ENCODE peak calls at places on chromosome 4, in six cellular contexts. One of them, this sample, is unnamed.

GRCh38 chr4:82562553-82562854 is 716 bp upstream of the TMEM150C start:
- DNase-seq in ovary: no peak
- DNase-seq in upper lobe of left lung: no peak
- DNase-seq in naive thymus-derived CD4-positive, alpha-beta T cell: no peak
- DNase-seq in BE2C: no peak
- DNase-seq in gastrocnemius medialis: no peak
- DNase-seq in this sample: no peak

GRCh38 chr4:5158825-5159224 is 107.5 kb downstream of the STK32B start:
- DNase-seq in upper lobe of left lung: no peak
- DNase-seq in BE2C: no peak
- DNase-seq in naive thymus-derived CD4-positive, alpha-beta T cell: no peak
- DNase-seq in ovary: no peak
- DNase-seq in gastrocnemius medialis: no peak
- DNase-seq in this sample: no peak

GRCh38 chr4:79576480-79576803 is 168.4 kb upstream of the GK2 start:
- DNase-seq in gastrocnemius medialis: no peak
- DNase-seq in upper lobe of left lung: no peak
- DNase-seq in ovary: no peak
- DNase-seq in BE2C: peak; percentile 56
- DNase-seq in naive thymus-derived CD4-positive, alpha-beta T cell: no peak
- DNase-seq in this sample: peak; percentile 67

GRCh38 chr4:15006416-15007024 is 4.2 kb downstream of the CPEB2 start:
- DNase-seq in ovary: no peak
- DNase-seq in BE2C: no peak
- DNase-seq in upper lobe of left lung: no peak
- DNase-seq in naive thymus-derived CD4-positive, alpha-beta T cell: peak; percentile 42
- DNase-seq in gastrocnemius medialis: no peak
- DNase-seq in this sample: peak; percentile 12

GRCh38 chr4:128810331-128810870 is 901 bp downstream of the JADE1 start:
- DNase-seq in ovary: peak; percentile 21
- DNase-seq in upper lobe of left lung: peak; percentile 47
- DNase-seq in BE2C: peak; percentile 42
- DNase-seq in naive thymus-derived CD4-positive, alpha-beta T cell: no peak
- DNase-seq in gastrocnemius medialis: peak; percentile 59
- DNase-seq in this sample: peak; percentile 32

GRCh38 chr4:147831452-147832192 is 99.7 kb downstream of the ARHGAP10 start:
- DNase-seq in naive thymus-derived CD4-positive, alpha-beta T cell: no peak
- DNase-seq in gastrocnemius medialis: peak; percentile 75
- DNase-seq in ovary: no peak
- DNase-seq in BE2C: peak; percentile 14
- DNase-seq in upper lobe of left lung: peak; percentile 58
- DNase-seq in this sample: no peak

GRCh38 chr4:151798678-151799416 is 38.0 kb upstream of the GATB start:
- DNase-seq in upper lobe of left lung: no peak
- DNase-seq in BE2C: no peak
- DNase-seq in ovary: no peak
- DNase-seq in gastrocnemius medialis: no peak
- DNase-seq in naive thymus-derived CD4-positive, alpha-beta T cell: no peak
- DNase-seq in this sample: no peak

GRCh38 chr4:79164961-79165610 is 160.8 kb downstream of the NAA11 start:
- DNase-seq in ovary: no peak
- DNase-seq in upper lobe of left lung: no peak
- DNase-seq in gastrocnemius medialis: no peak
- DNase-seq in BE2C: no peak
- DNase-seq in naive thymus-derived CD4-positive, alpha-beta T cell: no peak
- DNase-seq in this sample: no peak

GRCh38 chr4:94240384-94240783 is 32.7 kb downstream of the SMARCAD1 start:
- DNase-seq in upper lobe of left lung: no peak
- DNase-seq in BE2C: no peak
- DNase-seq in gastrocnemius medialis: no peak
- DNase-seq in ovary: no peak
- DNase-seq in naive thymus-derived CD4-positive, alpha-beta T cell: no peak
- DNase-seq in this sample: no peak

GRCh38 chr4:29565256-29565655 is 1154.9 kb upstream of the PCDH7 start:
- DNase-seq in BE2C: no peak
- DNase-seq in ovary: no peak
- DNase-seq in naive thymus-derived CD4-positive, alpha-beta T cell: no peak
- DNase-seq in upper lobe of left lung: no peak
- DNase-seq in gastrocnemius medialis: no peak
- DNase-seq in this sample: no peak

GRCh38 chr4:147981305-147981704 is 249.4 kb downstream of the ARHGAP10 start:
- DNase-seq in upper lobe of left lung: no peak
- DNase-seq in BE2C: no peak
- DNase-seq in ovary: no peak
- DNase-seq in gastrocnemius medialis: no peak
- DNase-seq in naive thymus-derived CD4-positive, alpha-beta T cell: no peak
- DNase-seq in this sample: no peak

GRCh38 chr4:111847256-111848108 is 297.8 kb upstream of the FAM241A start:
- DNase-seq in naive thymus-derived CD4-positive, alpha-beta T cell: no peak
- DNase-seq in BE2C: no peak
- DNase-seq in gastrocnemius medialis: no peak
- DNase-seq in ovary: no peak
- DNase-seq in upper lobe of left lung: no peak
- DNase-seq in this sample: peak; percentile 90

GRCh38 chr4:70637239-70637920 is 8.8 kb downstream of the ENAM start:
- DNase-seq in upper lobe of left lung: no peak
- DNase-seq in BE2C: no peak
- DNase-seq in gastrocnemius medialis: no peak
- DNase-seq in naive thymus-derived CD4-positive, alpha-beta T cell: no peak
- DNase-seq in ovary: no peak
- DNase-seq in this sample: no peak

GRCh38 chr4:6279582-6280289 is 10.1 kb downstream of the WFS1 start:
- DNase-seq in naive thymus-derived CD4-positive, alpha-beta T cell: no peak
- DNase-seq in ovary: no peak
- DNase-seq in gastrocnemius medialis: no peak
- DNase-seq in BE2C: no peak
- DNase-seq in upper lobe of left lung: no peak
- DNase-seq in this sample: no peak

GRCh38 chr4:147479817-147480216 is 1.1 kb upstream of the EDNRA start:
- DNase-seq in BE2C: peak; percentile 58
- DNase-seq in naive thymus-derived CD4-positive, alpha-beta T cell: no peak
- DNase-seq in upper lobe of left lung: peak; percentile 48
- DNase-seq in gastrocnemius medialis: no peak
- DNase-seq in ovary: peak; percentile 20
- DNase-seq in this sample: peak; percentile 4

GRCh38 chr4:163544407-163545038 is 50.0 kb downstream of the TMA16 start:
- DNase-seq in ovary: no peak
- DNase-seq in naive thymus-derived CD4-positive, alpha-beta T cell: peak; percentile 42
- DNase-seq in gastrocnemius medialis: peak; percentile 15
- DNase-seq in upper lobe of left lung: peak; percentile 57
- DNase-seq in BE2C: peak; percentile 76
- DNase-seq in this sample: peak; percentile 35

GRCh38 chr4:165874799-165875371 is 1.8 kb downstream of the TLL1 start:
- DNase-seq in upper lobe of left lung: no peak
- DNase-seq in ovary: no peak
- DNase-seq in gastrocnemius medialis: no peak
- DNase-seq in naive thymus-derived CD4-positive, alpha-beta T cell: no peak
- DNase-seq in BE2C: peak; percentile 7
- DNase-seq in this sample: no peak

GRCh38 chr4:124974163-124974562 is 261.6 kb upstream of the ANKRD50 start:
- DNase-seq in gastrocnemius medialis: no peak
- DNase-seq in BE2C: no peak
- DNase-seq in ovary: no peak
- DNase-seq in upper lobe of left lung: no peak
- DNase-seq in naive thymus-derived CD4-positive, alpha-beta T cell: no peak
- DNase-seq in this sample: no peak

GRCh38 chr4:98359646-98360045 is 98.5 kb downstream of the RAP1GDS1 start:
- DNase-seq in naive thymus-derived CD4-positive, alpha-beta T cell: no peak
- DNase-seq in upper lobe of left lung: no peak
- DNase-seq in ovary: no peak
- DNase-seq in BE2C: no peak
- DNase-seq in gastrocnemius medialis: no peak
- DNase-seq in this sample: no peak

GRCh38 chr4:9703391-9703790 is 78.0 kb upstream of the DRD5 start:
- DNase-seq in ovary: no peak
- DNase-seq in gastrocnemius medialis: no peak
- DNase-seq in naive thymus-derived CD4-positive, alpha-beta T cell: peak; percentile 77
- DNase-seq in upper lobe of left lung: peak; percentile 57
- DNase-seq in BE2C: peak; percentile 43
- DNase-seq in this sample: peak; percentile 94

GRCh38 chr4:21139327-21139726 is 439.1 kb downstream of the PACRGL start:
- DNase-seq in BE2C: no peak
- DNase-seq in ovary: no peak
- DNase-seq in naive thymus-derived CD4-positive, alpha-beta T cell: no peak
- DNase-seq in upper lobe of left lung: no peak
- DNase-seq in gastrocnemius medialis: no peak
- DNase-seq in this sample: no peak

GRCh38 chr4:60216752-60217151 is 983.4 kb upstream of the ADGRL3 start:
- DNase-seq in ovary: no peak
- DNase-seq in gastrocnemius medialis: no peak
- DNase-seq in BE2C: no peak
- DNase-seq in upper lobe of left lung: no peak
- DNase-seq in naive thymus-derived CD4-positive, alpha-beta T cell: no peak
- DNase-seq in this sample: no peak

GRCh38 chr4:6200922-6201362 is 593 bp upstream of the JAKMIP1 start:
- DNase-seq in ovary: no peak
- DNase-seq in gastrocnemius medialis: no peak
- DNase-seq in naive thymus-derived CD4-positive, alpha-beta T cell: no peak
- DNase-seq in BE2C: no peak
- DNase-seq in upper lobe of left lung: no peak
- DNase-seq in this sample: peak; percentile 54

GRCh38 chr4:176289561-176289960 is 20.5 kb upstream of the ASB5 start:
- DNase-seq in upper lobe of left lung: no peak
- DNase-seq in BE2C: no peak
- DNase-seq in ovary: no peak
- DNase-seq in gastrocnemius medialis: no peak
- DNase-seq in naive thymus-derived CD4-positive, alpha-beta T cell: no peak
- DNase-seq in this sample: no peak

GRCh38 chr4:1874207-1874606 is 3.0 kb downstream of the NSD2 start:
- DNase-seq in naive thymus-derived CD4-positive, alpha-beta T cell: no peak
- DNase-seq in BE2C: no peak
- DNase-seq in gastrocnemius medialis: no peak
- DNase-seq in upper lobe of left lung: no peak
- DNase-seq in ovary: no peak
- DNase-seq in this sample: no peak

DNA sequence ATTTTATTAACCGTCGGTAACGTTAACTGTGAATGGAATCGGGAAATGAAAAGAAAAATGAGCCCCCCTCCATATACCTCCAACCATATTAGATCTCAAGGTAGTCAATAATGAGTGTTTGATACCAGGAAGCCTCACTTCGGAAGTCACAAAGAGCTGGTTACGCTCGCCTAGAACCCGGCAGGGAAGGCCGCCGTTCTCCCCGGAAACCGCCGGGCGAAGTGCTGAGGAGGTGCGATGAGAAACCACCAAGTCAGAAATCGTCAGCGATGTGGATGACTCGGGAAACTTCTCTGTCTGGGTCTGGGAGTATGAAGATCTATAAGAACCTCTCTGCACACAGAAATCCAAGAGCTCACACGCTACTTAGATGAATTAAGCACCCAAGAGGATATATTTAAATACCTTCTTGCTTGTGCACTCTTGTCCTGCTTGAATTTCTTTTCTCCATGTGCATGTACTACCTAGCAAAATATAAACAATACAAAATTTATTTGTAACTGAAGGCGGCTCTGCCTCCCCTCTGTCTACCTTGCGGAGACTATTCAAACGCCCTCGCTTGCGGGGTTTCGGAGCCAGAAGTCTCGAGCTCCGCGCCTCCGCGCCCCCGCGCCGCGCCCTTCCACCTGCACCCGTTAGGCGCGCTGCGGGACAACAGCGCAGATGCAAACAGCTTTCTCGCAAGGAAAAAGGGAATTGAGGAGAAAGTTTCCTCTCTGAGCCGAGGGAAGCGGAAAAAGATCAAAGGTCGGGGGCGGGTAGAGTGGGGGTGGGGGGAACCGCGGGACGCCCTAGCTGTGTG is 17.8 kb downstream of the NKX6-1 start:
- DNase-seq in ovary: no peak
- DNase-seq in BE2C: no peak
- DNase-seq in gastrocnemius medialis: no peak
- DNase-seq in upper lobe of left lung: no peak
- DNase-seq in naive thymus-derived CD4-positive, alpha-beta T cell: no peak
- DNase-seq in this sample: peak; percentile 5
- H3K4me3 ChIP-seq in ovary: no peak overlapping the region
- H3K4me3 ChIP-seq in BE2C: no peak overlapping the region
- H3K4me3 ChIP-seq in gastrocnemius medialis: no peak overlapping the region
- H3K4me3 ChIP-seq in upper lobe of left lung: no peak overlapping the region
- H3K4me3 ChIP-seq in naive thymus-derived CD4-positive, alpha-beta T cell: no peak overlapping the region
- H3K4me3 ChIP-seq in this sample: no peak overlapping the region

DNA sequence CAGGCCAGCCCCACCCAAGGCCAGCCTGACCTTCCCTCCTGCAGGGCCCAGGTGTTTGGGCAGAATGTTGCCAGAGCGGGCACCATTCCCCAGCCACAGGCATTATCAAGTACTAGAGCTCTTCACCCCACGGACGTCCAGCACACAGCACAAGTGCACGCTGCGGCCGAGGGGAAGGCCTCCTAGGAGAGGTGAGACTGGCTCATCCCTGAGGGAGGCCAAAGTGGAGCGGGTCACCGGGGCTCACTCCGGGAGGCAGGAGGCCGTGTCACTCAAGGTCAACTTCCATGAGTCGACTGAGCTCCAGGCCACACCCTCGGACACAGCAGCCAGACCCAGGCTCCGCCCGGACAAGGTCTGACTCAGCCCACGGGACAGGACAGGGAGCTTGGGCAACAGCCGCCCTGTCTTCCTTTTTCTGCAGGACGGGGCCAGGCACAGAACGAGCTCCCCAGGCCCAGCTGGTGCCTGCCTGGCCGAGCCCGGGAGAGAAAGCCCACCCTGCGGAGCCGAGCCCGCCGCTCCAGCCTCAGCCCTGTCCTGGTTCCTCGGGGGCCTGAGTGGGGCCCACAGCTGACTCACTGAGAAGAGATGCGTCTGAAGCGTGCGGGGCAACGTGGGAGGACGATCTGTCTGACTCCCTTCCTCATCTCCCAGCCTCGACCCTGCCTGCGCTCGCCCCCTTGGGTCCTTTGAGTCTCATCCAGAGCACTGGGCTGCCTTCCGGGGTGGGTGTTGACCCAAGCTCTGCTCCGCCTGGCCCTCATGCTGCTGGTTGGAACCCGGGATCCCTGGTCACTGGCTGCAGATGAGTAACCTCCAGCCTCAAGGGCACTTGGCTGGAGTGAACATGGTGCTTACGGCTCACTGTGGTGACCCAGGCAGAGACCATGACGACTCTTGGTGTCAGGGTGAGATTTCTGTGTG is 1.6 kb downstream of the SLC49A3 start:
- DNase-seq in naive thymus-derived CD4-positive, alpha-beta T cell: no peak
- DNase-seq in gastrocnemius medialis: peak; percentile 97
- DNase-seq in BE2C: peak; percentile 27
- DNase-seq in upper lobe of left lung: peak; percentile 94
- DNase-seq in ovary: no peak
- DNase-seq in this sample: no peak
- H3K4me3 ChIP-seq in naive thymus-derived CD4-positive, alpha-beta T cell: no peak overlapping the region
- H3K4me3 ChIP-seq in gastrocnemius medialis: peak overlapping the region; percentile 52
- H3K4me3 ChIP-seq in BE2C: no peak overlapping the region
- H3K4me3 ChIP-seq in upper lobe of left lung: peak overlapping the region; percentile 61
- H3K4me3 ChIP-seq in ovary: no peak overlapping the region
- H3K4me3 ChIP-seq in this sample: no peak overlapping the region

GRCh38 chr4:169921237-169921636 is 105.0 kb downstream of the MFAP3L start:
- DNase-seq in upper lobe of left lung: no peak
- DNase-seq in gastrocnemius medialis: no peak
- DNase-seq in ovary: no peak
- DNase-seq in naive thymus-derived CD4-positive, alpha-beta T cell: no peak
- DNase-seq in BE2C: no peak
- DNase-seq in this sample: no peak
- H3K4me3 ChIP-seq in upper lobe of left lung: no peak overlapping the region
- H3K4me3 ChIP-seq in gastrocnemius medialis: no peak overlapping the region
- H3K4me3 ChIP-seq in ovary: no peak overlapping the region
- H3K4me3 ChIP-seq in naive thymus-derived CD4-positive, alpha-beta T cell: no peak overlapping the region
- H3K4me3 ChIP-seq in BE2C: no peak overlapping the region
- H3K4me3 ChIP-seq in this sample: no peak overlapping the region

GRCh38 chr4:7779194-7779768 is 160.4 kb downstream of the AFAP1 start:
- DNase-seq in gastrocnemius medialis: no peak
- DNase-seq in ovary: no peak
- DNase-seq in naive thymus-derived CD4-positive, alpha-beta T cell: no peak
- DNase-seq in upper lobe of left lung: peak; percentile 15
- DNase-seq in BE2C: no peak
- DNase-seq in this sample: no peak
- H3K4me3 ChIP-seq in gastrocnemius medialis: no peak overlapping the region
- H3K4me3 ChIP-seq in ovary: no peak overlapping the region
- H3K4me3 ChIP-seq in naive thymus-derived CD4-positive, alpha-beta T cell: no peak overlapping the region
- H3K4me3 ChIP-seq in upper lobe of left lung: peak overlapping the region; percentile 29
- H3K4me3 ChIP-seq in BE2C: no peak overlapping the region
- H3K4me3 ChIP-seq in this sample: no peak overlapping the region

This sample was measured in Jurkat, Clone E6-1.